ENCODE peak calls at places on chromosomes 12 and 14, in five cellular contexts. O is A549, C is thyroid gland, V is heart left ventricle, E is GM12891. Z is an unnamed sample.
A peak's percentile ranks its signal among the peaks of the same experiment; 100 is the strongest.

GRCh38 chr14:93720981-93721483 is 67.3 kb downstream of the PRIMA1 start:
- DNase-seq in C (no peak), E (no peak), V (no peak), O (no peak), Z (no peak)

GRCh38 chr14:91796622-91797347 is 64.9 kb upstream of the CATSPERB start:
- DNase-seq in C (no peak), V (no peak), O (no peak), E (no peak), Z (no peak)

GRCh38 chr12:51884676-51885229 is 3.1 kb upstream of the ANKRD33 start:
- DNase-seq in E (no peak), O (peak; percentile 50), V (no peak), C (no peak), Z (no peak)

GRCh38 chr14:77498120-77498979 is at the start of gene ISM2:
- DNase-seq in E (peak; percentile 74), V (peak; percentile 30), C (peak; percentile 48), O (peak; percentile 43), Z (no peak)

GRCh38 chr12:116390656-116391335 is 113.3 kb upstream of the MED13L start:
- DNase-seq in O (no peak), E (no peak), V (no peak), C (no peak), Z (no peak)

GRCh38 chr14:63896278-63896720 is 43.5 kb downstream of the SYNE2 start:
- DNase-seq in V (peak; percentile 60), O (no peak), C (peak; percentile 84), E (no peak), Z (peak; percentile 45)

GRCh38 chr12:79439179-79439825 is 251.5 kb downstream of the PAWR start:
- DNase-seq in C (no peak), V (no peak), E (no peak), O (no peak), Z (no peak)

GRCh38 chr14:85444685-85445084 is 85.3 kb upstream of the FLRT2 start:
- DNase-seq in E (no peak), V (peak; percentile 32), O (no peak), C (peak; percentile 72), Z (no peak)

GRCh38 chr12:109731806-109732205 is 18.2 kb downstream of the FAM222A start:
- DNase-seq in V (peak; percentile 8), E (no peak), O (no peak), C (no peak), Z (no peak)

GRCh38 chr12:125198647-125199046 is 133.4 kb downstream of the AACS start:
- DNase-seq in E (no peak), O (no peak), C (no peak), V (no peak), Z (no peak)

GRCh38 chr14:75709207-75709812 is 48.3 kb downstream of the TTLL5 start:
- DNase-seq in C (peak; percentile 81), O (peak; percentile 65), E (peak; percentile 17), V (peak; percentile 75), Z (peak; percentile 29)

GRCh38 chr12:49982246-49983229 is 9.8 kb downstream of the AQP6 start:
- DNase-seq in E (no peak), O (no peak), C (no peak), V (no peak), Z (no peak)

GRCh38 chr12:65535951-65536350 is 257.5 kb downstream of the MSRB3 start:
- DNase-seq in E (no peak), C (no peak), O (no peak), V (no peak), Z (no peak)

GRCh38 chr12:12922191-12922616 is 29.8 kb downstream of the GPRC5D start:
- DNase-seq in E (no peak), O (no peak), C (peak; percentile 18), V (no peak), Z (peak; percentile 34)

GRCh38 chr12:34297126-34297789 is 275.0 kb downstream of the ALG10 start:
- DNase-seq in C (no peak), E (no peak), V (peak; percentile 4), O (no peak), Z (no peak)

GRCh38 chr12:24797901-24798300 is 151.0 kb downstream of the BCAT1 start:
- DNase-seq in C (no peak), V (no peak), O (no peak), E (no peak), Z (no peak)

GRCh38 chr12:57213763-57214397 is 2.7 kb upstream of the NXPH4 start:
- DNase-seq in V (no peak), O (peak; percentile 29), C (no peak), E (no peak), Z (no peak)

GRCh38 chr12:97960741-97961608 is 498.4 kb downstream of the RMST start:
- DNase-seq in V (no peak), O (peak; percentile 14), C (peak; percentile 58), E (peak; percentile 13), Z (peak; percentile 2)

GRCh38 chr14:52950898-52951729 is at the start of gene FERMT2:
- DNase-seq in V (peak; percentile 93), O (peak; percentile 78), C (peak; percentile 92), E (peak; percentile 56), Z (peak; percentile 60)

GRCh38 chr14:88552859-88553258 is 1.9 kb downstream of the PTPN21 start:
- DNase-seq in C (no peak), E (no peak), V (no peak), O (no peak), Z (no peak)

GRCh38 chr14:88553886-88554457 is 835 bp downstream of the PTPN21 start:
- DNase-seq in O (no peak), E (no peak), V (no peak), C (peak; percentile 32), Z (no peak)

GRCh38 chr14:88551936-88552565 is 2.8 kb downstream of the PTPN21 start:
- DNase-seq in E (no peak), C (peak; percentile 17), O (no peak), V (no peak), Z (no peak)

GRCh38 chr14:88550078-88550477 is 4.7 kb downstream of the PTPN21 start:
- DNase-seq in V (no peak), C (no peak), E (no peak), O (no peak), Z (no peak)

DNA sequence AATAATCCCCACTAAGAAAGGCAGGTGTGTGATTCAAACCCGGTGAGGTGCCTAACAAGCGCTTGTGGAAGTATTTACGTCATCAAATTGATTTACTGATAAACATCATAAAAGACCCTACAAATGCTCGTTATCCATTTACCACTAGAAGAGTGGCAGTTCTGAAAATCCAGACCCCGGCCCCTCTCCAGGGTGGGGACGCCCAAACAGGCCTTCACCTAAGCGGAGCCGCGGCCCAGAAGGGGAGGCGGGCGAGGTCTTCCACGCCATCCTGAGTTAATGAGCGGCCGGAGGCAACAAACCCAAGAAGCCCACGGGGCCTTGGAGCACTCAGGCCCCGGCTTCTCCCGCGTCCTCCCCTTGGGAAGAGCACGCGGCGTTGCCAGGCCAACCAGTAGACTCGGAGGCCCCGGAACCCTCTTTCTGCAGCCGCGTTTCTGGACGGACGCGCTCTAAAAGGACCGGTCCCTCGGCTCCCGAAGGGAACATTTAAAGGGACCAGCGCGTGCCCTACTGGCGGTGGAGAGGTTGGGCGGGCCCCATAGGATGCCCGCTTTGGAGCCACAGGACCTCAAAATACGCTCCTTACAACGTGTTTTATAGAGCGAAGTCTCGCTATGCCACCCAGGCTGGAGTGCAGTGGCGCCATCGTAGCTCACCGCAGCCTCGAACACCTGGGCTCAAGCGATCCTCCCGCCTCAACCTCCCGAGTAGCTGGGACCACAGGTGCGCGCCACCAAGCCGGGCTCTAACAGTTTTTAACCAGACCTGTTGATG is 3.5 kb downstream of the PTPN21 start:
- DNase-seq in V (peak; percentile 86), E (peak; percentile 41), O (peak; percentile 91), C (peak; percentile 80), Z (no peak)
- TF ChIP-seq POLR2A in V (peak; percentile 29), E (no peak), O (no peak), C (peak; percentile 47), Z (no peak)

DNA sequence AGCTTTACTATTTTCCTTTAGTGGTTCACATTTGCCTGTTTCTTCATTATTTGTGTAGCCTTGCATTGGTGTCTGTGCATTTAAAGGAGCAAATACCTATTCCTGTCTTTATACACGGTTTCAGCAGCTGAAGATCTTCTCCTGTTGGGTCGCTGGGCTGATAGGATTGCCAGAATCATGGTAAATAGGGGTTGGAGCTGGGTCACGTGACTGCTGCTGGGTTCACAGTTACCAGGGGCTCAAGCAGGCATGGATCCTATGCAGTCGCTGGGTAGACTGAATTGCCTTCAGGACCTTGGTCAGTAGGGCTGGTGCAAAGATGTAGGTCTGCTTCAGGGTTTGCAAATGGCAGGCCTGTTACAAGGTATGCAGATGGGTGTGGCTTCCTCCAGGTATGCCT is 398.4 kb downstream of the RPS29 start:
- DNase-seq in E (no peak), O (no peak), C (no peak), V (no peak), Z (no peak)
- TF ChIP-seq POLR2A in E (no peak), O (no peak), C (no peak), V (no peak), Z (no peak)

DNA sequence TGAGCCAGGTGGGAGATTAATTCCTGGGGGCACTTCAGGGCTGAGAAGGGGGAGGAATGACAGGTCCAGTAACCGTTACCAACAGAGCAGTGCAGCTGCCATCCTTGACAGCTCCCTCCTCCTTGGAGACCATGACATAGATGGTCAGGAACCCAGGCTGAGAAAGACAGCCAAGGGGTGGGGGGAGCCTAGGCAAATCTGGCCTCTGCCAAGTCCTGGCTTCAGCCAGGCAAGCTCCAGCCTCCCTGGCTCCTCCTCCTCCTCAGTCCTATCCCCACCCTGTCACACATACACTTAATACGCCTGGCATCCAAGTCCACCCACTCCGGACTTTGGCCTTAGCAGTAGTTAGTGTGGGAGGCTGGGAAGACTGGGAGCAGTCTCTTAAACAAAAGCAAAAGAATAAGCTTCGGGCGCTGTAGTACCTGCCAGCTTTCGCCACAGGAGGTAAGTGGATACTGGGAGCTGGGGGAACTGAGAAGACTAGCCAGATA is at the start of gene RDH5:
- DNase-seq in C (no peak), O (no peak), E (no peak), V (peak; percentile 80), Z (peak; percentile 51)
- TF ChIP-seq POLR2A in C (no peak), O (no peak), E (no peak), V (no peak), Z (no peak)

GRCh38 chr12:6535697-6535946 is 1.3 kb downstream of the GAPDH start:
- DNase-seq in E (no peak), O (no peak), C (no peak), V (no peak), Z (no peak)

GRCh38 chr12:6534158-6534913 is at the start of gene GAPDH:
- DNase-seq in E (peak; percentile 88), O (peak; percentile 90), C (peak; percentile 94), V (peak; percentile 97), Z (peak; percentile 75)

GRCh38 chr12:6535960-6536847 is 1.9 kb downstream of the GAPDH start:
- DNase-seq in E (no peak), C (no peak), V (no peak), O (no peak), Z (no peak)

GRCh38 chr12:6533653-6534157 is 612 bp upstream of the GAPDH start:
- DNase-seq in C (peak; percentile 80), O (peak; percentile 68), V (peak; percentile 89), E (peak; percentile 60), Z (no peak)

DNA sequence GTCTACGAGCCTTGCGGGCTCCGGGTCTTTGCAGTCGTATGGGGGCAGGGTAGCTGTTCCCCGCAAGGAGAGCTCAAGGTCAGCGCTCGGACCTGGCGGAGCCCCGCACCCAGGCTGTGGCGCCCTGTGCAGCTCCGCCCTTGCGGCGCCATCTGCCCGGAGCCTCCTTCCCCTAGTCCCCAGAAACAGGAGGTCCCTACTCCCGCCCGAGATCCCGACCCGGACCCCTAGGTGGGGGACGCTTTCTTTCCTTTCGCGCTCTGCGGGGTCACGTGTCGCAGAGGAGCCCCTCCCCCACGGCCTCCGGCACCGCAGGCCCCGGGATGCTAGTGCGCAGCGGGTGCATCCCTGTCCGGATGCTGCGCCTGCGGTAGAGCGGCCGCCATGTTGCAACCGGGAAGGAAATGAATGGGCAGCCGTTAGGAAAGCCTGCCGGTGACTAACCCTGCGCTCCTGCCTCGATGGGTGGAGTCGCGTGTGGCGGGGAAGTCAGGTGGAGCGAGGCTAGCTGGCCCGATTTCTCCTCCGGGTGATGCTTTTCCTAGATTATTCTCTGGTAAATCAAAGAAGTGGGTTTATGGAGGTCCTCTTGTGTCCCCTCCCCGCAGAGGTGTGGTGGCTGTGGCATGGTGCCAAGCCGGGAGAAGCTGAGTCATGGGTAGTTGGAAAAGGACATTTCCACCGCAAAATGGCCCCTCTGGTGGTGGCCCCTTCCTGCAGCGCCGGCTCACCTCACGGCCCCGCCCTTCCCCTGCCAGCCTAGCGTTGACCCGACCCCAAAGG is 788 bp downstream of the GAPDH start:
- DNase-seq in V (peak; percentile 79), E (peak; percentile 51), C (peak; percentile 66), O (peak; percentile 64), Z (no peak)
- TF ChIP-seq POLR2A in V (no peak), E (peak; percentile 31), C (peak; percentile 29), O (peak; percentile 18), Z (peak; percentile 12)